ENCODE peak calls at places on chromosomes 11 and 22, in five cellular contexts. One of them, this sample, is unnamed.

GRCh38 chr11:34181856-34182405 is 76.5 kb downstream of the NAT10 start:
- DNase-seq in heart left ventricle: no peak
- DNase-seq in HepG2: no peak
- DNase-seq in stomach: no peak
- DNase-seq in uterus: no peak
- DNase-seq in this sample: no peak

GRCh38 chr22:31282748-31283468 is 9.4 kb downstream of the PIK3IP1 start:
- DNase-seq in heart left ventricle: no peak
- DNase-seq in HepG2: no peak
- DNase-seq in stomach: no peak
- DNase-seq in uterus: no peak
- DNase-seq in this sample: no peak

GRCh38 chr11:13110929-13111812 is 102.1 kb downstream of the RASSF10 start:
- DNase-seq in heart left ventricle: peak; percentile 27
- DNase-seq in HepG2: no peak
- DNase-seq in stomach: no peak
- DNase-seq in uterus: no peak
- DNase-seq in this sample: no peak

GRCh38 chr22:50313021-50313420 is 5.6 kb upstream of the PLXNB2 start:
- DNase-seq in heart left ventricle: no peak
- DNase-seq in HepG2: no peak
- DNase-seq in stomach: no peak
- DNase-seq in uterus: peak; percentile 12
- DNase-seq in this sample: no peak

GRCh38 chr22:31247726-31248125 is 35.6 kb downstream of the LIMK2 start:
- DNase-seq in heart left ventricle: no peak
- DNase-seq in HepG2: no peak
- DNase-seq in stomach: no peak
- DNase-seq in uterus: no peak
- DNase-seq in this sample: no peak

GRCh38 chr11:110463153-110463552 is 33.4 kb downstream of the FDX1 start:
- DNase-seq in heart left ventricle: peak; percentile 50
- DNase-seq in HepG2: no peak
- DNase-seq in stomach: peak; percentile 49
- DNase-seq in uterus: peak; percentile 31
- DNase-seq in this sample: no peak

GRCh38 chr11:108708173-108708572 is 43.3 kb downstream of the DDX10 start:
- DNase-seq in heart left ventricle: no peak
- DNase-seq in HepG2: no peak
- DNase-seq in stomach: no peak
- DNase-seq in uterus: no peak
- DNase-seq in this sample: no peak

GRCh38 chr22:49419661-49420060 is 408.0 kb downstream of the BRD1 start:
- DNase-seq in heart left ventricle: no peak
- DNase-seq in HepG2: no peak
- DNase-seq in stomach: no peak
- DNase-seq in uterus: no peak
- DNase-seq in this sample: no peak

GRCh38 chr11:2548596-2548995 is 103.8 kb downstream of the KCNQ1 start:
- DNase-seq in heart left ventricle: no peak
- DNase-seq in HepG2: no peak
- DNase-seq in stomach: no peak
- DNase-seq in uterus: no peak
- DNase-seq in this sample: no peak

GRCh38 chr22:25702046-25702445 is 39.9 kb upstream of the MYO18B start:
- DNase-seq in heart left ventricle: no peak
- DNase-seq in HepG2: peak; percentile 18
- DNase-seq in stomach: no peak
- DNase-seq in uterus: no peak
- DNase-seq in this sample: no peak

GRCh38 chr11:32072872-32073661 is 17.8 kb upstream of the RCN1 start:
- DNase-seq in heart left ventricle: no peak
- DNase-seq in HepG2: no peak
- DNase-seq in stomach: no peak
- DNase-seq in uterus: no peak
- DNase-seq in this sample: no peak

GRCh38 chr22:39243443-39244072 is 1.2 kb downstream of the PDGFB start:
- DNase-seq in heart left ventricle: peak; percentile 41
- DNase-seq in HepG2: peak; percentile 75
- DNase-seq in stomach: no peak
- DNase-seq in uterus: no peak
- DNase-seq in this sample: no peak

GRCh38 chr22:44225812-44226211 is 45.1 kb downstream of the PARVG start:
- DNase-seq in heart left ventricle: no peak
- DNase-seq in HepG2: no peak
- DNase-seq in stomach: no peak
- DNase-seq in uterus: no peak
- DNase-seq in this sample: no peak

GRCh38 chr11:133531971-133532651 is at the start of gene OPCML:
- DNase-seq in heart left ventricle: no peak
- DNase-seq in HepG2: no peak
- DNase-seq in stomach: no peak
- DNase-seq in uterus: no peak
- DNase-seq in this sample: no peak

GRCh38 chr11:114121744-114122504 is 62.4 kb downstream of the ZBTB16 start:
- DNase-seq in heart left ventricle: no peak
- DNase-seq in HepG2: no peak
- DNase-seq in stomach: no peak
- DNase-seq in uterus: no peak
- DNase-seq in this sample: no peak

GRCh38 chr11:126918556-126918955 is 82.0 kb downstream of the KIRREL3 start:
- DNase-seq in heart left ventricle: no peak
- DNase-seq in HepG2: no peak
- DNase-seq in stomach: no peak
- DNase-seq in uterus: no peak
- DNase-seq in this sample: no peak

GRCh38 chr11:15580775-15581095 is 466.0 kb downstream of the INSC start:
- DNase-seq in heart left ventricle: no peak
- DNase-seq in HepG2: no peak
- DNase-seq in stomach: no peak
- DNase-seq in uterus: no peak
- DNase-seq in this sample: no peak

GRCh38 chr22:39388261-39389011 is 11.1 kb upstream of the TAB1 start:
- DNase-seq in heart left ventricle: peak; percentile 89
- DNase-seq in HepG2: peak; percentile 80
- DNase-seq in stomach: peak; percentile 76
- DNase-seq in uterus: peak; percentile 83
- DNase-seq in this sample: peak; percentile 45

GRCh38 chr11:134719397-134719796 is 307.4 kb upstream of the B3GAT1 start:
- DNase-seq in heart left ventricle: no peak
- DNase-seq in HepG2: no peak
- DNase-seq in stomach: no peak
- DNase-seq in uterus: no peak
- DNase-seq in this sample: no peak

GRCh38 chr22:38175206-38176118 is 6.2 kb downstream of the PLA2G6 start:
- DNase-seq in heart left ventricle: no peak
- DNase-seq in HepG2: no peak
- DNase-seq in stomach: no peak
- DNase-seq in uterus: no peak
- DNase-seq in this sample: no peak
- TF ChIP-seq POLR2A in heart left ventricle: no peak
- TF ChIP-seq POLR2A in HepG2: no peak
- TF ChIP-seq POLR2A in stomach: no peak
- TF ChIP-seq POLR2A in uterus: no peak
- TF ChIP-seq POLR2A in this sample: no peak

GRCh38 chr11:12075822-12076821 is 34.3 kb upstream of the MICAL2 start:
- DNase-seq in heart left ventricle: no peak
- DNase-seq in HepG2: no peak
- DNase-seq in stomach: no peak
- DNase-seq in uterus: peak; percentile 78
- DNase-seq in this sample: peak; percentile 75

GRCh38 chr11:12076840-12077534 is 33.4 kb upstream of the MICAL2 start:
- DNase-seq in heart left ventricle: no peak
- DNase-seq in HepG2: no peak
- DNase-seq in stomach: no peak
- DNase-seq in uterus: no peak
- DNase-seq in this sample: no peak

GRCh38 chr11:12075291-12075690 is 35.1 kb upstream of the MICAL2 start:
- DNase-seq in heart left ventricle: no peak
- DNase-seq in HepG2: no peak
- DNase-seq in stomach: no peak
- DNase-seq in uterus: no peak
- DNase-seq in this sample: no peak

GRCh38 chr11:12079726-12080556 is 30.4 kb upstream of the MICAL2 start:
- DNase-seq in heart left ventricle: peak; percentile 61
- DNase-seq in HepG2: peak; percentile 59
- DNase-seq in stomach: peak; percentile 50
- DNase-seq in uterus: peak; percentile 84
- DNase-seq in this sample: no peak

GRCh38 chr11:12077535-12078280 is 32.7 kb upstream of the MICAL2 start:
- DNase-seq in heart left ventricle: no peak
- DNase-seq in HepG2: no peak
- DNase-seq in stomach: no peak
- DNase-seq in uterus: no peak
- DNase-seq in this sample: no peak
- H3K4me3 ChIP-seq in heart left ventricle: no peak overlapping the region
- H3K4me3 ChIP-seq in HepG2: no peak overlapping the region
- H3K4me3 ChIP-seq in stomach: no peak overlapping the region
- H3K4me3 ChIP-seq in uterus: no peak overlapping the region
- H3K4me3 ChIP-seq in this sample: no peak overlapping the region

GRCh38 chr11:14360976-14361375 is 2.0 kb upstream of the RRAS2 start:
- DNase-seq in heart left ventricle: no peak
- DNase-seq in HepG2: no peak
- DNase-seq in stomach: no peak
- DNase-seq in uterus: no peak
- DNase-seq in this sample: no peak

GRCh38 chr11:14357843-14358728 is 897 bp downstream of the RRAS2 start:
- DNase-seq in heart left ventricle: peak; percentile 60
- DNase-seq in HepG2: peak; percentile 66
- DNase-seq in stomach: peak; percentile 63
- DNase-seq in uterus: peak; percentile 45
- DNase-seq in this sample: peak; percentile 53

GRCh38 chr11:14356342-14356741 is 2.6 kb downstream of the RRAS2 start:
- DNase-seq in heart left ventricle: no peak
- DNase-seq in HepG2: no peak
- DNase-seq in stomach: no peak
- DNase-seq in uterus: no peak
- DNase-seq in this sample: no peak

GRCh38 chr11:14359573-14360031 is 619 bp upstream of the RRAS2 start:
- DNase-seq in heart left ventricle: no peak
- DNase-seq in HepG2: no peak
- DNase-seq in stomach: no peak
- DNase-seq in uterus: no peak
- DNase-seq in this sample: no peak

DNA sequence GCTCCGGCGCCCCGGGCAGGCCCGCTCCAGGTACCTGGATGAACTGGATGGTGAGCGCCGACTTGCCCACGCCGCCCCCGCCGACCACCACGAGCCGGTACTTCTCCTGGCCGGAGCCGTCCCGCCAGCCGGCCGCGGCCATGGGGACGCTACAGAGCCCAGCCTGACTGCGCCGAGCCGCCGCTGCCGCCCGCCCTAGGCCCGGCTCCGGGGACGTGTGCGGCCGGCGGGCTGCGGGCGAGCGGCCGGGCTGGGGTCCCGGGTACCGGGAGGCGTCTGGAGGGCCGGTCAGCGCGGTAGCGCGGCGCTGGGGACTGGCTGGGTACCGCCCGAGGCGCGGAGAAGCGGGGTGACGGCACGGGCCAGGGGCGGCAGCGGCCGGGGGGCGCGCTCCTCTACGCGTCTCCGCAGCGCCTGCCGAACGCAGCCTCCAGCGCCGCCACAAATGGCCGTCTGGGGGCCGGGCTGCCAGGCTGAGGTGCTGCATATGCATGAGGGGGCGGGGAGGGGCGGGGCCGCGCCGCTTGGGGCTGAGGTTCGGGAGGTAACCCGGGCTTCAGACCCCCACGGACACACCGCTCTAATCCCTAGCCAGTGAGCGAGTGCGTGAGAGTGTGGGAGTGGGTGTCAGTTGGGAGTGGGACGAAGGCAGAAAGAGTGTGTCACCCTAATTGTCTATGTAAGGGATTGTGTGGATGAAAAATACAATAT is at the start of gene RRAS2:
- DNase-seq in heart left ventricle: peak; percentile 83
- DNase-seq in HepG2: peak; percentile 69
- DNase-seq in stomach: peak; percentile 77
- DNase-seq in uterus: peak; percentile 69
- DNase-seq in this sample: peak; percentile 77
- TF ChIP-seq POLR2A in heart left ventricle: peak; percentile 70
- TF ChIP-seq POLR2A in HepG2: peak; percentile 76
- TF ChIP-seq POLR2A in stomach: no peak
- TF ChIP-seq POLR2A in uterus: peak; percentile 90
- TF ChIP-seq POLR2A in this sample: peak; percentile 94

DNA sequence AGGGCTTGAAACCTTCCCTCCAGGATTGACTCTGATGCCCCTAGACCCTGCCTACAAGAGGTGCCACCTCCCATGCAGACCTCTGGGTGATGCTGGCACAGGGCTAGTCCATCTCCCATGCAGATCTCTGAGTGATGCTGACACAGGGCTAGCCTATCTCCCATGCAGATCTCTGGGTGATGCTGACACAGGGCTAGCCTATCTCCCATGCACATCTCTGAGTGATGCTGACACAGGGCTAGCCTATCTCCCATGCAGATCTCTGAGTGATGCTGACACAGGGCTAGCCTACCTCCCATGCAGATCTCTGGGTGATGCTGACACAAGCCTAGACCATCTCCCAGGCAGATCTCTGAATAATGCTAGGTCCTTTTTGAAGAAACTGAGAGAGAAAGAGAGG is 321.7 kb downstream of the NTM start:
- DNase-seq in heart left ventricle: no peak
- DNase-seq in HepG2: no peak
- DNase-seq in stomach: no peak
- DNase-seq in uterus: no peak
- DNase-seq in this sample: no peak
- H3K4me3 ChIP-seq in heart left ventricle: no peak overlapping the region
- H3K4me3 ChIP-seq in HepG2: no peak overlapping the region
- H3K4me3 ChIP-seq in stomach: no peak overlapping the region
- H3K4me3 ChIP-seq in uterus: no peak overlapping the region
- H3K4me3 ChIP-seq in this sample: no peak overlapping the region

DNA sequence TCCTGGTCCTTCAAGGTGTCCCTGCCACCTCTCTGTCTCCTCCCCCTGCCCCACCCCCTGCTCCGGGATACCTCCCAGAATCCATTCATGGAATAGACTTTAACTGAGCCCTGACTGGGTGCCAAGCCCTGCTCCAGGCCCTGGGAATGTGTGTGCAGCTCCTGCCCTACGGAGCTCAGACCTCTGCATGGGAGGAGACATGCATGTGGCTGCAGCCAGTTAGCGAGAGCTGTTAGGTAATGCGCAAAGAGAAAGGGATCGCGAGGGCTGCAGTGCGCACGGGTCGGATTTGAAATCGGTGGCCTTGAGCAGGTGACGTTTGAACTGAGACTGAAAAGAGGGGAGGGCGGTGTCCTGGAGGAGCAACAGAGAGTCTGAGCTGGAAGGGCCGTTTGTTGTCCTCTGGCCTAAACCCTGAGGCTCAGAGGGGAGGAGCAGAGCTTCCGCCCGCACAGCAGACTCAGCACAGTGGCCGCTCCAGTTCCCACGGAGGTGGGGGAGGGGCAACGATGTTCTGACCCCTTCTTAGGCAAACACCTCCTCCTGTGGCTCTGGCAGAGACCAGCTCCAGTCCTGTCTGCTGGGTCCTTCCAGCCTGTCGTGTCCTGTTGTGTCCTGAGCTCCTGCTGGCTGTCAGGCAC is 19.8 kb upstream of the LRRC10B start:
- DNase-seq in heart left ventricle: peak; percentile 88
- DNase-seq in HepG2: peak; percentile 89
- DNase-seq in stomach: peak; percentile 74
- DNase-seq in uterus: peak; percentile 39
- DNase-seq in this sample: peak; percentile 31
- TF ChIP-seq POLR2A in heart left ventricle: no peak
- TF ChIP-seq POLR2A in HepG2: peak; percentile 49
- TF ChIP-seq POLR2A in stomach: no peak
- TF ChIP-seq POLR2A in uterus: no peak
- TF ChIP-seq POLR2A in this sample: no peak

GRCh38 chr11:60852060-60852638 is 3.6 kb downstream of the PTGDR2 start:
- DNase-seq in heart left ventricle: no peak
- DNase-seq in HepG2: no peak
- DNase-seq in stomach: peak; percentile 71
- DNase-seq in uterus: no peak
- DNase-seq in this sample: no peak
- H3K4me3 ChIP-seq in heart left ventricle: no peak overlapping the region
- H3K4me3 ChIP-seq in HepG2: no peak overlapping the region
- H3K4me3 ChIP-seq in stomach: peak overlapping the region; percentile 44
- H3K4me3 ChIP-seq in uterus: no peak overlapping the region
- H3K4me3 ChIP-seq in this sample: no peak overlapping the region